ENCODE peak calls at places on chromosome 10, in seven cellular contexts. V is lower leg skin, D is body of pancreas, Z is tibial artery, K is psoas muscle, O is HFF-Myc, U is fibroblast of lung. I is an unnamed sample.

GRCh38 chr10:5046410-5046809 is 42.8 kb upstream of the AKR1C2 start:
- DNase-seq in V (no peak), D (no peak), K (no peak), O (no peak), Z (no peak), U (no peak), I (no peak)

GRCh38 chr10:7526017-7526400 is 115.2 kb upstream of the SFMBT2 start:
- DNase-seq in K (no peak), D (no peak), U (no peak), Z (no peak), O (no peak), V (no peak), I (peak; percentile 2)

GRCh38 chr10:51783907-51784306 is 84.5 kb upstream of the CSTF2T start:
- DNase-seq in K (no peak), U (no peak), O (no peak), V (no peak), D (no peak), Z (no peak), I (no peak)

GRCh38 chr10:21364196-21365114 is 161.0 kb downstream of the SKIDA1 start:
- DNase-seq in O (peak; percentile 32), V (no peak), U (peak; percentile 33), Z (no peak), D (no peak), K (peak; percentile 19), I (peak; percentile 78)

GRCh38 chr10:129939416-129940275 is 24.4 kb downstream of the EBF3 start:
- DNase-seq in D (no peak), U (no peak), O (no peak), K (no peak), Z (peak; percentile 43), V (no peak), I (no peak)

GRCh38 chr10:97062484-97062883 is 123.3 kb downstream of the SLIT1 start:
- DNase-seq in D (no peak), K (no peak), U (no peak), V (no peak), O (no peak), Z (no peak), I (no peak)

GRCh38 chr10:110010076-110011069 is 2.6 kb downstream of the ADD3 start:
- DNase-seq in V (no peak), O (no peak), Z (no peak), D (no peak), U (no peak), K (no peak), I (no peak)

GRCh38 chr10:71615538-71616329 is 103.8 kb downstream of the C10orf105 start:
- DNase-seq in V (no peak), O (no peak), D (no peak), U (no peak), K (no peak), Z (no peak), I (no peak)

GRCh38 chr10:11595395-11595692 is 16.1 kb downstream of the USP6NL start:
- DNase-seq in O (no peak), U (peak; percentile 73), D (no peak), Z (no peak), K (no peak), V (no peak), I (peak; percentile 84)

GRCh38 chr10:99777918-99778716 is 4.3 kb upstream of the ABCC2 start:
- DNase-seq in D (no peak), Z (no peak), U (no peak), O (no peak), V (no peak), K (no peak), I (peak; percentile 36)

GRCh38 chr10:99341860-99342517 is 12.8 kb downstream of the CNNM1 start:
- DNase-seq in U (peak; percentile 22), D (no peak), V (no peak), Z (no peak), K (no peak), O (no peak), I (peak; percentile 39)

GRCh38 chr10:90960355-90960814 is 39.5 kb upstream of the ANKRD1 start:
- DNase-seq in O (peak; percentile 79), K (no peak), Z (no peak), U (peak; percentile 89), V (no peak), D (no peak), I (peak; percentile 96)

GRCh38 chr10:133379152-133379800 is at the start of gene PAOX:
- DNase-seq in Z (peak; percentile 83), O (no peak), K (peak; percentile 75), V (no peak), D (peak; percentile 72), U (peak; percentile 64), I (peak; percentile 50)

GRCh38 chr10:12719365-12719764 is 282.1 kb downstream of the CCDC3 start:
- DNase-seq in U (peak; percentile 57), K (peak; percentile 40), D (no peak), O (no peak), V (no peak), Z (peak; percentile 87), I (peak; percentile 37)

GRCh38 chr10:110850990-110851389 is 20.7 kb upstream of the PDCD4 start:
- DNase-seq in K (no peak), U (no peak), D (no peak), Z (no peak), V (peak; percentile 82), O (no peak), I (no peak)

GRCh38 chr10:58963723-58964124 is 212.7 kb upstream of the PHYHIPL start:
- DNase-seq in V (no peak), U (no peak), D (peak; percentile 32), K (no peak), O (no peak), Z (no peak), I (no peak)

GRCh38 chr10:71694567-71694968 is 25.0 kb downstream of the C10orf105 start:
- DNase-seq in V (no peak), D (peak; percentile 65), Z (no peak), U (no peak), O (no peak), K (no peak), I (no peak)

GRCh38 chr10:89479255-89479654 is 56.1 kb downstream of the SLC16A12 start:
- DNase-seq in U (no peak), K (no peak), V (no peak), D (no peak), Z (no peak), O (no peak), I (peak; percentile 62)

GRCh38 chr10:34731885-34732701 is 83.0 kb downstream of the PARD3 start:
- DNase-seq in K (no peak), U (peak; percentile 60), D (peak; percentile 52), Z (no peak), O (no peak), V (no peak), I (peak; percentile 34)

GRCh38 chr10:97711640-97712267 is 1.8 kb upstream of the MARVELD1 start:
- DNase-seq in O (no peak), V (no peak), K (no peak), U (no peak), Z (no peak), D (no peak), I (no peak)

GRCh38 chr10:13877154-13877909 is 290.6 kb downstream of the PRPF18 start:
- DNase-seq in U (peak; percentile 59), O (no peak), D (peak; percentile 38), Z (peak; percentile 93), V (peak; percentile 91), K (peak; percentile 77), I (peak; percentile 71)

GRCh38 chr10:78726171-78726570 is 342.6 kb upstream of the ZMIZ1 start:
- DNase-seq in Z (no peak), U (no peak), D (no peak), V (peak; percentile 45), O (no peak), K (no peak), I (no peak)

GRCh38 chr10:75107756-75108683 is 3.4 kb upstream of the SAMD8 start:
- DNase-seq in O (no peak), K (no peak), Z (peak; percentile 57), V (peak; percentile 77), D (no peak), U (no peak), I (no peak)

GRCh38 chr10:34348917-34349509 is 466.1 kb downstream of the PARD3 start:
- DNase-seq in D (no peak), Z (no peak), O (no peak), U (no peak), V (no peak), K (no peak), I (no peak)

DNA sequence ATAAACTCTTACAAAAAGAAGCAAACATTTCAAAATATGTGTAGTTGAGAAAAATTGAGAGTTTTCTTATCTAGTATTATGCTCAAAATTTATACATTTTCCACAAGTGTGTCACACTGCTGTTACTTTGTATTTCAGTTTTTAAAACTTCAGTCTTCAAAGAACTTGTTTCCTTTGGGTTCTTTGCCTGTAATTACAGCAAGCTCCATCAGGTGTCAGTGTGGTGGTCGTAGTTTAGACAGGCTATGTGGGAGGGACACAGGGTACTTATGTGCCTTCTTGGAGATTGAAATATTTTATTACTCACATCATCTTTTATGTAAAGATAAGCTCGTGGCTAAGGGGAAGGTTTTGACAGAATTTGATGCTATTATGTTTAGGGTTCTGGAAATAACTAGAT is 360.5 kb downstream of the FGFR2 start:
- DNase-seq in O (no peak), K (no peak), D (no peak), V (no peak), U (no peak), Z (no peak), I (no peak)
- TF ChIP-seq CTCF in O (no peak), K (no peak), D (no peak), V (no peak), U (no peak), Z (no peak), I (no peak)

GRCh38 chr10:42987575-42987974 is 89.3 kb upstream of the RET start:
- DNase-seq in K (no peak), D (no peak), Z (no peak), U (no peak), O (no peak), V (peak; percentile 57), I (no peak)
- H3K4me3 ChIP-seq in K (no peak overlapping the region), D (no peak overlapping the region), Z (no peak overlapping the region), U (no peak overlapping the region), O (no peak overlapping the region), V (no peak overlapping the region), I (no peak overlapping the region)

GRCh38 chr10:50590935-50591334 is 32.8 kb downstream of the SGMS1 start:
- DNase-seq in K (no peak), U (no peak), D (no peak), V (no peak), O (no peak), Z (no peak), I (no peak)
- TF ChIP-seq CTCF in K (no peak), U (no peak), D (no peak), V (no peak), O (no peak), Z (no peak), I (no peak)

DNA sequence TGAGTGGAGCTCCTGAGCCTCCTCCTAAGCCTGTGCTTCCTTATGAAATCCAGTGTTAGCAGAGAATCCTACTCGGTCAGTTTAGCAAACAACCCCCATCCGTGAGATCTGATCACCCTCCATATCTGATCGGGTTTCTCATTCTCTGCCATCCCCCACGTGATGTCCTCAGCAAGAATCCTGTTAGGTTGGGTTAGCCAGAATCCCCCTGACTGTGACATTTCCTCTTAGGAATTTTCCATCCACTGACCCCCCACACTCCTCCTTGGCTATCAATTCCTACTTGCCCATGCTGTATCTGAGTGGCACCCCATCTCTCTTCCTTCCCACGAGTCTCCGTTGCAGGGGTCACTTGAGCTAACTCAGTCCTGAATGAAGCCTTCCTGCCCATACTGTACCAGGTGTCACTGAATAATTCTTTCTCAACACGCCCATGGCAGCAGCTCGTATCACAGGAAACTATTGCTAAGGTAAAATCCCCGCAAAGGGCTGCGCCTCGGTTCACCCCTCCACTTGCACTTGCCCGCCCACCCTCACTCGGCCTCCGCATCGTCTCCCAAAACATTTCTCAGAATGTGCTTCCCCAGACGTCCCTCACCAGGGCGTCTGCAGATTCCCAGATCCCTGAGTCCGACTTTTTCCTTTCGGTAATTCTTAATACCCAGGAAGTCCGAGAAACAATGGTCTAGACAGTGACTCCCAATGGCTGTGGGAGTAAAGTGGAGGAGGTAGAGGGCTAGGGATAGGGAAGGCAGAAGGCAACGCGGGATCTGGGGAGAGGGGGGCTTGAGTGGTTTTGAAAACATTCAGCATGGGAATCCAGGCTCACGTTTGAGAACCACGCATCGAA is 44.0 kb downstream of the MYOF start:
- DNase-seq in Z (no peak), O (no peak), U (peak; percentile 44), K (no peak), V (no peak), D (peak; percentile 14), I (peak; percentile 57)
- H3K4me3 ChIP-seq in Z (peak overlapping the region; percentile 23), O (peak overlapping the region; percentile 18), U (no peak overlapping the region), K (no peak overlapping the region), V (no peak overlapping the region), D (no peak overlapping the region), I (peak overlapping the region; percentile 41)